ENCODE peak calls at places on chromosomes 16 and 17, in eight cellular contexts. G is CD8-positive, alpha-beta T cell; C is trophoblast cell; R is pancreas; O is CD4-positive, CD25-positive, alpha-beta regulatory T cell; A is coronary artery; F is right atrium auricular region; D is colonic mucosa. X is an unnamed sample.

GRCh38 chr16:24367186-24367585 is 111.1 kb downstream of the CACNG3 start:
- DNase-seq in F (no peak), O (no peak), G (no peak), R (no peak), C (no peak), A (no peak), D (no peak), X (no peak)

GRCh38 chr16:13919330-13919682 is 648 bp upstream of the ERCC4 start:
- DNase-seq in R (no peak), C (no peak), G (no peak), D (peak; percentile 23), A (no peak), F (no peak), O (no peak), X (no peak)

GRCh38 chr16:11058820-11059219 is 114.5 kb downstream of the CLEC16A start:
- DNase-seq in C (no peak), R (no peak), A (no peak), D (no peak), F (no peak), O (no peak), G (no peak), X (no peak)

GRCh38 chr17:3536736-3537135 is 20.9 kb downstream of the TRPV3 start:
- DNase-seq in O (no peak), F (no peak), C (no peak), G (no peak), A (no peak), D (no peak), R (no peak), X (no peak)

GRCh38 chr17:50511058-50511457 is 2.8 kb downstream of the MYCBPAP start:
- DNase-seq in A (no peak), C (peak; percentile 43), G (no peak), D (no peak), R (no peak), O (peak; percentile 36), F (no peak), X (no peak)

GRCh38 chr17:41340934-41341861 is 9.4 kb downstream of the KRT33A start:
- DNase-seq in O (no peak), R (no peak), D (no peak), C (no peak), A (no peak), G (peak; percentile 32), F (no peak), X (peak; percentile 42)

GRCh38 chr17:8732406-8733065 is 12.1 kb downstream of the CCDC42 start:
- DNase-seq in F (no peak), O (no peak), D (no peak), C (no peak), G (no peak), A (no peak), R (no peak), X (no peak)

GRCh38 chr16:2713523-2713922 is 6.5 kb downstream of the PRSS27 start:
- DNase-seq in A (no peak), C (no peak), G (no peak), O (no peak), F (no peak), R (no peak), D (no peak), X (no peak)

GRCh38 chr16:87233928-87234327 is 83.3 kb downstream of the C16orf95 start:
- DNase-seq in C (no peak), G (no peak), D (no peak), F (no peak), O (no peak), R (no peak), A (no peak), X (no peak)

GRCh38 chr16:80681436-80681835 is 123.0 kb downstream of the CDYL2 start:
- DNase-seq in D (no peak), G (no peak), O (no peak), R (no peak), A (no peak), C (no peak), F (no peak), X (no peak)

GRCh38 chr16:31453255-31454204 is 5.8 kb upstream of the ARMC5 start:
- DNase-seq in F (peak; percentile 83), D (no peak), C (peak; percentile 63), G (no peak), R (no peak), O (no peak), A (no peak), X (no peak)

GRCh38 chr16:28863929-28864886 is 565 bp downstream of the SH2B1 start:
- DNase-seq in G (no peak), C (no peak), R (no peak), D (peak; percentile 73), F (no peak), A (no peak), O (no peak), X (peak; percentile 34)

GRCh38 chr17:6204203-6204722 is 134.1 kb downstream of the WSCD1 start:
- DNase-seq in D (no peak), F (no peak), R (no peak), O (no peak), A (no peak), G (no peak), C (no peak), X (no peak)

GRCh38 chr17:82098939-82099765 is 1.1 kb upstream of the FASN start:
- DNase-seq in C (no peak), F (no peak), O (no peak), R (no peak), D (no peak), G (no peak), A (no peak), X (no peak)

GRCh38 chr17:3739422-3740124 is 15.9 kb downstream of the HASPIN start:
- DNase-seq in O (no peak), A (no peak), D (no peak), F (no peak), G (no peak), R (no peak), C (no peak), X (no peak)

GRCh38 chr16:12349950-12350842 is 373.7 kb downstream of the SNX29 start:
- DNase-seq in O (no peak), C (no peak), R (no peak), A (no peak), D (no peak), G (no peak), F (no peak), X (no peak)

GRCh38 chr16:78503501-78504110 is 404.2 kb downstream of the WWOX start:
- DNase-seq in C (peak; percentile 49), G (no peak), D (peak; percentile 69), R (peak; percentile 15), A (no peak), F (peak; percentile 69), O (peak; percentile 15), X (peak; percentile 52)

GRCh38 chr17:15168379-15168778 is 96.7 kb downstream of the PMP22 start:
- DNase-seq in C (no peak), R (no peak), F (no peak), O (no peak), G (no peak), A (no peak), D (no peak), X (no peak)

GRCh38 chr16:69619514-69619913 is 53.7 kb downstream of the NFAT5 start:
- DNase-seq in G (no peak), O (no peak), R (no peak), C (no peak), F (no peak), D (no peak), A (no peak), X (no peak)

GRCh38 chr16:35776-36305 is 17.6 kb downstream of the POLR3K start:
- DNase-seq in R (no peak), A (no peak), C (no peak), D (no peak), O (no peak), G (no peak), F (no peak), X (no peak)

GRCh38 chr16:35011-35775 is 18.2 kb downstream of the POLR3K start:
- DNase-seq in A (no peak), G (no peak), D (no peak), C (peak; percentile 95), F (no peak), O (no peak), R (no peak), X (no peak)

GRCh38 chr16:36336-36984 is 16.9 kb downstream of the POLR3K start:
- DNase-seq in O (no peak), A (no peak), R (no peak), G (no peak), D (no peak), F (no peak), C (no peak), X (no peak)

GRCh38 chr16:37511-37910 is 15.9 kb downstream of the POLR3K start:
- DNase-seq in A (no peak), C (no peak), G (no peak), R (no peak), O (no peak), D (no peak), F (no peak), X (no peak)

GRCh38 chr16:33877-34707 is 19.3 kb downstream of the POLR3K start:
- DNase-seq in A (no peak), G (no peak), C (no peak), F (no peak), D (no peak), O (no peak), R (no peak), X (no peak)
- H3K27ac ChIP-seq in A (no peak overlapping the region), G (no peak overlapping the region), C (no peak overlapping the region), F (no peak overlapping the region), D (no peak overlapping the region), O (no peak overlapping the region), R (no peak overlapping the region), X (no peak overlapping the region)

DNA sequence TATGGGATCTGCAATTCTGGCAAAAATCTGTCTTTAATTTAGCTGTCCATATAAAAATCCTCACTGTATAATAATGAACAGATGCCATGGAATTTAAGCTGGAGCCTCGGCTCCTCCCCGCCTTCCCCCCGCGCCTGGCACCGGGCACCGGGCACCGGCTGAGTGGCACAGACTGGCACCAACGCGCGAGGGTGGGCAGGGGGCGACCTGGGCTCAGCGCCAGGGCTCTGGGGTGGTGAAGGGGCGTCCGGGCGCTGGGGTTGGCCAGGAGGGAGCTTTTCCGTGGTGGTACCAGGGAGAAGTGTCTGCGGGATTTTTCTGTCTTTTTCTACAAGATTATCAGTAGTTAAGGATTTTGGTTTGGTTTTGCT is 9.1 kb downstream of the NEUROD2 start:
- DNase-seq in C (no peak), G (no peak), F (no peak), O (no peak), D (no peak), A (no peak), R (no peak), X (no peak)
- H3K27ac ChIP-seq in C (no peak overlapping the region), G (no peak overlapping the region), F (no peak overlapping the region), O (no peak overlapping the region), D (no peak overlapping the region), A (no peak overlapping the region), R (no peak overlapping the region), X (no peak overlapping the region)

DNA sequence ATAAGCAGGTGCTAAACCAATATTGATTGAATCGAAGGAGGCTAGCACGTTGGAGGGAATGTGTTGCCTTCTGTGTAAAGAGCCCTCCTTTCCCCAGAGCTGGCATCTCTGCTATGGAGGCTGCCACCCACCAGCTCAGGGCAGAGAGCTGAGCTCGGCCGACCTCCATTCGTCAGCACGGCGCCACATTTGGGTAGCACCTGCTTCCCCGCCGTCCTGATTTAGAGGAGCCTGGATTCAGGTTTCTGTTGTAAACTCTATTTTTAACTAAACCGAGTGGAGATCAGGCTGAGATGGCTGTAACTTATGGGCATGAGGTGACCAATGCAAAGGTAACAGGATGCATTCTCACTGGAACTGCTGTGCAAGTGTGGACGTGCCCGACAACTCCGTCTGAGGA is 172.5 kb downstream of the CCDC182 start:
- DNase-seq in D (no peak), C (no peak), O (no peak), R (no peak), A (no peak), F (no peak), G (no peak), X (no peak)
- H3K27ac ChIP-seq in D (no peak overlapping the region), C (no peak overlapping the region), O (no peak overlapping the region), R (no peak overlapping the region), A (peak overlapping the region; percentile 86), F (peak overlapping the region; percentile 76), G (no peak overlapping the region), X (no peak overlapping the region)

GRCh38 chr17:57375770-57376181 is 119.5 kb downstream of the MSI2 start:
- DNase-seq in C (peak; percentile 54), G (no peak), R (no peak), F (no peak), O (no peak), A (no peak), D (no peak), X (no peak)
- H3K27ac ChIP-seq in C (no peak overlapping the region), G (no peak overlapping the region), R (no peak overlapping the region), F (no peak overlapping the region), O (no peak overlapping the region), A (no peak overlapping the region), D (no peak overlapping the region), X (no peak overlapping the region)